ENCODE peak calls at places on chromosome 21, in four cellular contexts. M is GM23338; W is mucosa of gallbladder; N is activated T-helper 9 cell treated with anti-CD3 and anti-CD28 coated beads, Interleukin-2, amount 50 U/mL, for 16 hours. C is an unnamed sample.
A peak's percentile ranks its signal among the peaks of the same experiment; 100 is the strongest.

GRCh38 chr21:23887709-23888303 is 1719.5 kb downstream of the MRPL39 start:
- DNase-seq in M (no peak), W (no peak), N (no peak), C (peak; percentile 6)

GRCh38 chr21:34938079-34938764 is 110.9 kb downstream of the RUNX1 start:
- DNase-seq in M (no peak), W (no peak), N (no peak), C (no peak)

GRCh38 chr21:44926364-44927101 is 5.8 kb upstream of the ITGB2 start:
- DNase-seq in M (no peak), W (no peak), N (no peak), C (no peak)

GRCh38 chr21:43574741-43575465 is 84.4 kb downstream of the HSF2BP start:
- DNase-seq in M (no peak), W (peak; percentile 32), N (no peak), C (no peak)

GRCh38 chr21:34807146-34807880 is 138.5 kb downstream of the CLIC6 start:
- DNase-seq in M (no peak), W (no peak), N (peak; percentile 56), C (peak; percentile 76)

GRCh38 chr21:46063734-46064680 is 33.9 kb upstream of the COL6A2 start:
- DNase-seq in M (no peak), W (peak; percentile 9), N (no peak), C (no peak)

GRCh38 chr21:44331650-44332306 is 7.4 kb downstream of the CFAP410 start:
- DNase-seq in M (no peak), W (no peak), N (no peak), C (no peak)

GRCh38 chr21:43306911-43307676 is 119.8 kb downstream of the SIK1 start:
- DNase-seq in M (no peak), W (no peak), N (no peak), C (peak; percentile 70)

GRCh38 chr21:45590246-45590725 is 48.0 kb upstream of the SLC19A1 start:
- DNase-seq in M (peak; percentile 83), W (peak; percentile 44), N (peak; percentile 70), C (no peak)

GRCh38 chr21:16409341-16409740 is 679.6 kb downstream of the USP25 start:
- DNase-seq in M (no peak), W (no peak), N (no peak), C (no peak)

GRCh38 chr21:32727728-32728454 is at the start of gene SYNJ1:
- DNase-seq in M (peak; percentile 95), W (peak; percentile 94), N (peak; percentile 94), C (peak; percentile 93)

GRCh38 chr21:31554511-31555022 is 104.9 kb upstream of the SOD1 start:
- DNase-seq in M (peak; percentile 73), W (no peak), N (peak; percentile 2), C (no peak)

GRCh38 chr21:32777269-32777668 is 5.7 kb upstream of the PAXBP1 start:
- DNase-seq in M (no peak), W (no peak), N (no peak), C (no peak)

GRCh38 chr21:17461582-17461981 is 51.3 kb upstream of the CXADR start:
- DNase-seq in M (no peak), W (no peak), N (no peak), C (no peak)

GRCh38 chr21:44421901-44422840 is 33.1 kb upstream of the LRRC3 start:
- DNase-seq in M (no peak), W (no peak), N (no peak), C (no peak)

GRCh38 chr21:35484856-35485255 is 435.8 kb upstream of the RUNX1 start:
- DNase-seq in M (no peak), W (no peak), N (no peak), C (no peak)

GRCh38 chr21:44999972-45000636 is 60.3 kb downstream of the SLX9 start:
- DNase-seq in M (no peak), W (no peak), N (no peak), C (no peak)

GRCh38 chr21:34771512-34772028 is 102.8 kb downstream of the CLIC6 start:
- DNase-seq in M (no peak), W (no peak), N (no peak), C (no peak)

GRCh38 chr21:26425576-26425975 is 147.5 kb downstream of the CYYR1 start:
- DNase-seq in M (no peak), W (no peak), N (no peak), C (no peak)

GRCh38 chr21:45875416-45875760 is 106.2 kb upstream of the COL6A1 start:
- DNase-seq in M (no peak), W (no peak), N (no peak), C (no peak)

GRCh38 chr21:45544449-45545235 is 2.4 kb upstream of the SLC19A1 start:
- DNase-seq in M (no peak), W (no peak), N (no peak), C (no peak)

GRCh38 chr21:35896060-35896459 is 164.3 kb downstream of the SETD4 start:
- DNase-seq in M (no peak), W (no peak), N (no peak), C (no peak)

GRCh38 chr21:28215214-28215954 is 777.3 kb downstream of the LTN1 start:
- DNase-seq in M (no peak), W (no peak), N (no peak), C (no peak)

GRCh38 chr21:35396655-35397054 is 347.6 kb upstream of the RUNX1 start:
- DNase-seq in M (no peak), W (no peak), N (no peak), C (no peak)

GRCh38 chr21:29638761-29639327 is 301.0 kb downstream of the GRIK1 start:
- DNase-seq in M (no peak), W (no peak), N (no peak), C (no peak)

GRCh38 chr21:43467785-43468184 is 40.9 kb upstream of the SIK1 start:
- DNase-seq in M (no peak), W (no peak), N (no peak), C (no peak)

GRCh38 chr21:45874716-45875415 is 106.7 kb upstream of the COL6A1 start:
- DNase-seq in M (no peak), W (peak; percentile 29), N (no peak), C (no peak)